ENCODE peak calls at places on chromosomes 5 and 9, in seven cellular contexts. X, R, G, T, E, W and U are unnamed samples.

GRCh38 chr9:108083160-108083559 is 593.6 kb upstream of the KLF4 start:
- DNase-seq in X (no peak), R (no peak), G (no peak), T (no peak), E (no peak), W (no peak), U (no peak)

GRCh38 chr9:18437315-18438200 is 36.4 kb upstream of the ADAMTSL1 start:
- DNase-seq in X (no peak), R (no peak), G (peak), T (peak), E (no peak), W (no peak), U (no peak)

GRCh38 chr5:44885903-44886302 is 77.2 kb downstream of the MRPS30 start:
- DNase-seq in X (peak), R (no peak), G (no peak), T (no peak), E (peak), W (peak), U (no peak)

GRCh38 chr5:2179861-2180260 is 297.1 kb upstream of the IRX4 start:
- DNase-seq in X (no peak), R (no peak), G (no peak), T (no peak), E (no peak), W (no peak), U (no peak)

GRCh38 chr9:4714266-4715016 is 26.6 kb downstream of the AK3 start:
- DNase-seq in X (no peak), R (no peak), G (no peak), T (no peak), E (peak), W (no peak), U (no peak)

GRCh38 chr9:80177949-80178480 is 606.2 kb downstream of the TLE4 start:
- DNase-seq in X (no peak), R (no peak), G (no peak), T (no peak), E (peak), W (no peak), U (no peak)

GRCh38 chr9:33112099-33112498 is 35.6 kb upstream of the SMU1 start:
- DNase-seq in X (no peak), R (no peak), G (no peak), T (no peak), E (no peak), W (no peak), U (no peak)

GRCh38 chr9:77964258-77964657 is 67.4 kb downstream of the GNAQ start:
- DNase-seq in X (no peak), R (no peak), G (no peak), T (no peak), E (no peak), W (no peak), U (no peak)

GRCh38 chr5:144202725-144203124 is 32.1 kb downstream of the KCTD16 start:
- DNase-seq in X (no peak), R (no peak), G (no peak), T (no peak), E (no peak), W (no peak), U (no peak)

GRCh38 chr9:734831-735511 is 106.5 kb upstream of the DMRT1 start:
- DNase-seq in X (no peak), R (no peak), G (peak), T (no peak), E (no peak), W (peak), U (no peak)

GRCh38 chr5:19927919-19928318 is 60.1 kb downstream of the CDH18 start:
- DNase-seq in X (no peak), R (no peak), G (no peak), T (no peak), E (peak), W (no peak), U (no peak)

GRCh38 chr9:19920401-19920800 is 131.6 kb upstream of the SLC24A2 start:
- DNase-seq in X (no peak), R (no peak), G (no peak), T (no peak), E (no peak), W (no peak), U (no peak)